ENCODE peak calls at places on chromosome 21, in five cellular contexts. C is suprapubic skin, Z is transverse colon, K is HCT116, B is sigmoid colon. X is an unnamed sample.

GRCh38 chr21:45512626-45513002 is 29.6 kb downstream of the SLC19A1 start:
- DNase-seq in C (peak; percentile 65), Z (no peak), K (no peak), B (no peak), X (no peak)

GRCh38 chr21:34845521-34846213 is 176.9 kb downstream of the CLIC6 start:
- DNase-seq in C (peak; percentile 74), Z (peak; percentile 53), K (peak; percentile 75), B (no peak), X (no peak)

GRCh38 chr21:16072692-16073091 is 342.9 kb downstream of the USP25 start:
- DNase-seq in C (no peak), Z (no peak), K (no peak), B (peak; percentile 28), X (no peak)

GRCh38 chr21:34625194-34625593 is 10.3 kb upstream of the RCAN1 start:
- DNase-seq in C (peak; percentile 0), Z (no peak), K (no peak), B (no peak), X (no peak)

GRCh38 chr21:28142692-28143091 is 850.0 kb downstream of the LTN1 start:
- DNase-seq in C (no peak), Z (no peak), K (no peak), B (no peak), X (no peak)

GRCh38 chr21:28375708-28376385 is 616.8 kb downstream of the LTN1 start:
- DNase-seq in C (no peak), Z (no peak), K (no peak), B (no peak), X (no peak)

GRCh38 chr21:21788591-21788990 is 790.4 kb downstream of the NCAM2 start:
- DNase-seq in C (no peak), Z (no peak), K (no peak), B (no peak), X (no peak)

GRCh38 chr21:21734088-21734487 is 735.9 kb downstream of the NCAM2 start:
- DNase-seq in C (no peak), Z (no peak), K (no peak), B (no peak), X (no peak)

GRCh38 chr21:15367061-15367626 is 302.3 kb upstream of the NRIP1 start:
- DNase-seq in C (no peak), Z (no peak), K (no peak), B (no peak), X (no peak)

GRCh38 chr21:18318156-18318555 is 73.5 kb downstream of the CHODL start:
- DNase-seq in C (no peak), Z (no peak), K (no peak), B (no peak), X (no peak)

GRCh38 chr21:35470522-35470921 is 421.4 kb upstream of the RUNX1 start:
- DNase-seq in C (no peak), Z (no peak), K (no peak), B (no peak), X (no peak)

GRCh38 chr21:44078411-44078981 is 28.7 kb upstream of the PWP2 start:
- DNase-seq in C (no peak), Z (no peak), K (no peak), B (no peak), X (no peak)

GRCh38 chr21:27277122-27277521 is 310.2 kb upstream of the ADAMTS5 start:
- DNase-seq in C (no peak), Z (no peak), K (no peak), B (no peak), X (no peak)

GRCh38 chr21:21807598-21807903 is 809.3 kb downstream of the NCAM2 start:
- DNase-seq in C (no peak), Z (no peak), K (no peak), B (no peak), X (no peak)

GRCh38 chr21:16084776-16085364 is 355.1 kb downstream of the USP25 start:
- DNase-seq in C (peak; percentile 80), Z (no peak), K (no peak), B (peak; percentile 79), X (no peak)

GRCh38 chr21:37373539-37373938 is 7.0 kb downstream of the DYRK1A start:
- DNase-seq in C (no peak), Z (no peak), K (no peak), B (no peak), X (no peak)

GRCh38 chr21:34182436-34182835 is 109.1 kb downstream of the MRPS6 start:
- DNase-seq in C (no peak), Z (no peak), K (no peak), B (peak; percentile 27), X (no peak)

GRCh38 chr21:44455524-44456206 is 355 bp downstream of the LRRC3 start:
- DNase-seq in C (no peak), Z (peak; percentile 59), K (no peak), B (peak; percentile 83), X (peak; percentile 89)

GRCh38 chr21:18155508-18156193 is 89.0 kb upstream of the CHODL start:
- DNase-seq in C (no peak), Z (no peak), K (no peak), B (no peak), X (no peak)

GRCh38 chr21:31347435-31348032 is 3.5 kb upstream of the TIAM1 start:
- DNase-seq in C (no peak), Z (no peak), K (no peak), B (no peak), X (no peak)

GRCh38 chr21:32020551-32020950 is 147.7 kb downstream of the HUNK start:
- DNase-seq in C (no peak), Z (no peak), K (no peak), B (no peak), X (no peak)

GRCh38 chr21:35924714-35925301 is 135.5 kb downstream of the SETD4 start:
- DNase-seq in C (no peak), Z (no peak), K (no peak), B (peak; percentile 76), X (no peak)

GRCh38 chr21:24224411-24224810 is 1382.9 kb downstream of the MRPL39 start:
- DNase-seq in C (no peak), Z (no peak), K (no peak), B (no peak), X (no peak)

GRCh38 chr21:46636181-46636512 is 673 bp downstream of the PRMT2 start:
- DNase-seq in C (no peak), Z (no peak), K (no peak), B (no peak), X (no peak)

GRCh38 chr21:46634427-46634826 is 1.0 kb upstream of the PRMT2 start:
- DNase-seq in C (no peak), Z (no peak), K (no peak), B (no peak), X (no peak)

GRCh38 chr21:46635324-46636180 is at the start of gene PRMT2:
- DNase-seq in C (peak; percentile 98), Z (peak; percentile 98), K (peak; percentile 91), B (peak; percentile 99), X (peak; percentile 99)

GRCh38 chr21:46633561-46633960 is 1.9 kb upstream of the PRMT2 start:
- DNase-seq in C (no peak), Z (no peak), K (no peak), B (no peak), X (no peak)

GRCh38 chr21:46634966-46635323 is 529 bp upstream of the PRMT2 start:
- DNase-seq in C (no peak), Z (no peak), K (peak; percentile 40), B (peak; percentile 90), X (no peak)
- TF ChIP-seq POLR2AphosphoS5 in C (no peak), Z (no peak), K (no peak), B (no peak), X (no peak)

GRCh38 chr21:41650526-41651145 is 116.2 kb downstream of the RIPK4 start:
- DNase-seq in C (peak; percentile 44), Z (no peak), K (no peak), B (no peak), X (peak; percentile 22)

GRCh38 chr21:41653243-41653943 is 113.5 kb downstream of the RIPK4 start:
- DNase-seq in C (peak; percentile 43), Z (no peak), K (no peak), B (no peak), X (peak; percentile 56)

GRCh38 chr21:41653944-41654625 is 112.8 kb downstream of the RIPK4 start:
- DNase-seq in C (no peak), Z (no peak), K (no peak), B (no peak), X (no peak)

GRCh38 chr21:41651830-41652229 is 115.0 kb downstream of the RIPK4 start:
- DNase-seq in C (peak; percentile 67), Z (no peak), K (no peak), B (no peak), X (peak; percentile 31)

DNA sequence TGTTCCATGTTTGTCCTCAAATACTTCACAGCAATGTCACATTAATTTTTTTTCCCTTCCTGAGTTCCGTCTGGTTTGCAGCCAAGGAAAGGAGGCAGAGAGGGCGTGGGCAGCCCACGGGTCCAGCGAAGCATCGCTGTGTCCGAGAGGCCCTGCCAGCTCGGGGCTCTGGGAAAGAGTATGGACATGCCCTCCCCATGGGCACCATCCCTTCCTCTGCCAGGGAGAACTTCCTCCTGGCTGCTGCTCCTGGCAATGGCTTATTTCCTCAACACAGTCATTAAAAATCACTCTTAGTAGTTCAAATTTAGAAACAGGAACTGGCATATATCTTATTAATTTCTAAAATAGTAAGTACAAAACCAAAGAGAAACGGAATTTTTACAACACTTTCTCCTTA is 115.5 kb downstream of the RIPK4 start:
- DNase-seq in C (peak; percentile 58), Z (no peak), K (no peak), B (no peak), X (peak; percentile 27)
- TF ChIP-seq POLR2AphosphoS5 in C (no peak), Z (no peak), K (no peak), B (no peak), X (no peak)

GRCh38 chr21:25735895-25736597 is 1.3 kb downstream of the GABPA start:
- DNase-seq in C (no peak), Z (no peak), K (no peak), B (no peak), X (no peak)
- TF ChIP-seq POLR2AphosphoS5 in C (no peak), Z (no peak), K (no peak), B (no peak), X (no peak)

DNA sequence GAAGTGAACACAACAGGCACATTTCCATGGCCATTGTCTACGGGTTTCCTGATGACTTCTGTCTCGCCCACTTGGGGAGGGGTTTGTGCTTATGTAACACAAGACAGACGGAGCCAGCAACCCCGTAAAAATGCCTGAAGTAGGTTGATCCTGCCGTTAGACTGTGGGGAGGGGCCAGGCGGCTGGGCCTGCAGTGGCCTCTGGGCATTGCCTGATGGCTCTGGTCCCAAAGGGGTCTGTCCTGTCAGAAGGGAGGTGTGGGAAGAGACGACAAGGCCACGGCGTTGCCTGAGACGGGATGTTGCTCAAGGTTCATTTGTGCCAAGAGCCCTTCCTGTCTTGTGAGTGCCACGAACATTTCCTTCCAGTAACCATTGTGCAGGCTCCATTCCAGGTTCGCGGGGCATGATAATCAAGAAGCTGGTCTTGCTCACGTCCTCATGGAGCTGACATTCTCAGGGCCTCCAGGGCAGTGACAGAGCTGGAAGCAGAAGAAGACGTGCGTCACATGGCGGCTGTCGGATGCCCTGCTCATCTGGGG is 44.7 kb downstream of the ABCG1 start:
- DNase-seq in C (no peak), Z (no peak), K (no peak), B (peak; percentile 76), X (no peak)
- TF ChIP-seq POLR2AphosphoS5 in C (no peak), Z (no peak), K (no peak), B (no peak), X (peak; percentile 81)

X was measured in spleen.